ENCODE peak calls at places on chromosomes 11 and 22, in five cellular contexts. R is astrocyte, Z is NCI-H187 treated with DMSO at 0.1 percent for 48 hours, H is GM23248, P is Daoy. E is an unnamed sample.

GRCh38 chr11:81989093-81989492 is 744.6 kb downstream of the FAM181B start:
- DNase-seq in R (peak), Z (no peak), H (peak), P (no peak), E (no peak)

GRCh38 chr11:103091024-103091423 is 936 bp downstream of the DCUN1D5 start:
- DNase-seq in R (peak), Z (no peak), H (peak), P (peak), E (peak)

GRCh38 chr11:121687961-121688566 is 235.3 kb upstream of the SORL1-AS1 start:
- DNase-seq in R (peak), Z (no peak), H (no peak), P (peak), E (no peak)

GRCh38 chr22:24952837-24953293 is 349 bp downstream of the KIAA1671 start:
- DNase-seq in R (peak), Z (no peak), H (peak), P (peak), E (peak)

GRCh38 chr11:68965901-68966868 is 14.6 kb downstream of the MRGPRD start:
- DNase-seq in R (no peak), Z (no peak), H (no peak), P (no peak), E (no peak)

GRCh38 chr11:94011478-94011877 is 9.7 kb upstream of the HEPHL1 start:
- DNase-seq in R (no peak), Z (no peak), H (no peak), P (no peak), E (no peak)

GRCh38 chr11:22407899-22408298 is 69.7 kb downstream of the SLC17A6 start:
- DNase-seq in R (no peak), Z (peak), H (no peak), P (no peak), E (no peak)

GRCh38 chr11:6362868-6363678 is 27.2 kb upstream of the SMPD1 start:
- DNase-seq in R (peak), Z (no peak), H (peak), P (peak), E (peak)

GRCh38 chr22:49565516-49565855 is 262.2 kb downstream of the BRD1 start:
- DNase-seq in R (no peak), Z (no peak), H (no peak), P (no peak), E (no peak)

GRCh38 chr22:47333625-47334024 is 571.2 kb downstream of the TBC1D22A start:
- DNase-seq in R (peak), Z (no peak), H (peak), P (peak), E (no peak)

GRCh38 chr22:29016067-29016938 is 45.3 kb downstream of the C22orf31 start:
- DNase-seq in R (no peak), Z (no peak), H (no peak), P (no peak), E (no peak)

GRCh38 chr11:624705-625635 is at the start of gene CDHR5:
- DNase-seq in R (no peak), Z (no peak), H (no peak), P (peak), E (no peak)

GRCh38 chr22:44031111-44031963 is 7.2 kb downstream of the PARVB start:
- DNase-seq in R (no peak), Z (no peak), H (no peak), P (no peak), E (no peak)

GRCh38 chr22:22099833-22100812 is 117.5 kb upstream of the TOP3B start:
- DNase-seq in R (no peak), Z (no peak), H (peak), P (peak), E (no peak)

GRCh38 chr11:82775736-82776346 is 42.2 kb upstream of the FAM181B start:
- DNase-seq in R (no peak), Z (no peak), H (peak), P (peak), E (peak)

GRCh38 chr22:36472689-36473088 is 8.8 kb downstream of the TXN2 start:
- DNase-seq in R (no peak), Z (no peak), H (no peak), P (no peak), E (no peak)

GRCh38 chr11:44755553-44756505 is 29.1 kb downstream of the TSPAN18 start:
- DNase-seq in R (no peak), Z (no peak), H (peak), P (peak), E (no peak)

GRCh38 chr11:129312741-129313587 is 62.7 kb upstream of the BARX2 start:
- DNase-seq in R (no peak), Z (no peak), H (peak), P (no peak), E (no peak)

GRCh38 chr11:93253111-93253510 is 55.3 kb upstream of the SLC36A4 start:
- DNase-seq in R (no peak), Z (no peak), H (no peak), P (no peak), E (no peak)

GRCh38 chr22:28986366-28986765 is 75.3 kb downstream of the C22orf31 start:
- DNase-seq in R (peak), Z (no peak), H (no peak), P (no peak), E (no peak)

E was measured in A549.